ENCODE peak calls at places on chromosomes 11 and 22, in ten cellular contexts. One of them, this sample, is unnamed.

GRCh38 chr11:105720096-105720495 is 110.2 kb downstream of the GRIA4 start:
- DNase-seq in CD4-positive, alpha-beta T cell: no peak
- DNase-seq in IMR-90: no peak
- DNase-seq in naive thymus-derived CD4-positive, alpha-beta T cell: no peak
- DNase-seq in AG04450: no peak
- DNase-seq in RWPE1: no peak
- DNase-seq in right atrium auricular region: no peak
- DNase-seq in ovary: no peak
- DNase-seq in CD8-positive, alpha-beta T cell: no peak
- DNase-seq in K562: no peak
- DNase-seq in this sample: no peak

GRCh38 chr22:39683639-39684038 is 113.1 kb downstream of the CACNA1I start:
- DNase-seq in CD4-positive, alpha-beta T cell: no peak
- DNase-seq in IMR-90: no peak
- DNase-seq in naive thymus-derived CD4-positive, alpha-beta T cell: no peak
- DNase-seq in AG04450: no peak
- DNase-seq in RWPE1: no peak
- DNase-seq in right atrium auricular region: no peak
- DNase-seq in ovary: no peak
- DNase-seq in CD8-positive, alpha-beta T cell: no peak
- DNase-seq in K562: no peak
- DNase-seq in this sample: no peak

GRCh38 chr11:77654770-77655434 is 17.3 kb upstream of the CLNS1A start:
- DNase-seq in CD4-positive, alpha-beta T cell: no peak
- DNase-seq in IMR-90: peak
- DNase-seq in naive thymus-derived CD4-positive, alpha-beta T cell: no peak
- DNase-seq in AG04450: no peak
- DNase-seq in RWPE1: no peak
- DNase-seq in right atrium auricular region: no peak
- DNase-seq in ovary: no peak
- DNase-seq in CD8-positive, alpha-beta T cell: no peak
- DNase-seq in K562: no peak
- DNase-seq in this sample: no peak

GRCh38 chr22:20976291-20976877 is 5.7 kb upstream of the LZTR1 start:
- DNase-seq in CD4-positive, alpha-beta T cell: no peak
- DNase-seq in IMR-90: no peak
- DNase-seq in naive thymus-derived CD4-positive, alpha-beta T cell: no peak
- DNase-seq in AG04450: no peak
- DNase-seq in RWPE1: no peak
- DNase-seq in right atrium auricular region: no peak
- DNase-seq in ovary: no peak
- DNase-seq in CD8-positive, alpha-beta T cell: no peak
- DNase-seq in K562: no peak
- DNase-seq in this sample: no peak

GRCh38 chr22:29914991-29915390 is 32.0 kb downstream of the MTMR3 start:
- DNase-seq in CD4-positive, alpha-beta T cell: no peak
- DNase-seq in IMR-90: no peak
- DNase-seq in naive thymus-derived CD4-positive, alpha-beta T cell: no peak
- DNase-seq in AG04450: no peak
- DNase-seq in RWPE1: no peak
- DNase-seq in right atrium auricular region: no peak
- DNase-seq in ovary: no peak
- DNase-seq in CD8-positive, alpha-beta T cell: no peak
- DNase-seq in K562: no peak
- DNase-seq in this sample: no peak

GRCh38 chr11:115503083-115503885 is 931 bp downstream of the CADM1 start:
- DNase-seq in CD4-positive, alpha-beta T cell: peak
- DNase-seq in IMR-90: peak
- DNase-seq in naive thymus-derived CD4-positive, alpha-beta T cell: no peak
- DNase-seq in AG04450: no peak
- DNase-seq in RWPE1: no peak
- DNase-seq in right atrium auricular region: peak
- DNase-seq in ovary: peak
- DNase-seq in CD8-positive, alpha-beta T cell: no peak
- DNase-seq in K562: no peak
- DNase-seq in this sample: peak

GRCh38 chr11:32433249-32434115 is 1.9 kb downstream of the WT1 start:
- DNase-seq in CD4-positive, alpha-beta T cell: no peak
- DNase-seq in IMR-90: no peak
- DNase-seq in naive thymus-derived CD4-positive, alpha-beta T cell: no peak
- DNase-seq in AG04450: no peak
- DNase-seq in RWPE1: no peak
- DNase-seq in right atrium auricular region: no peak
- DNase-seq in ovary: peak
- DNase-seq in CD8-positive, alpha-beta T cell: no peak
- DNase-seq in K562: no peak
- DNase-seq in this sample: no peak

GRCh38 chr22:41589260-41589600 is 410 bp downstream of the PMM1 start:
- DNase-seq in CD4-positive, alpha-beta T cell: no peak
- DNase-seq in IMR-90: no peak
- DNase-seq in naive thymus-derived CD4-positive, alpha-beta T cell: no peak
- DNase-seq in AG04450: no peak
- DNase-seq in RWPE1: no peak
- DNase-seq in right atrium auricular region: no peak
- DNase-seq in ovary: no peak
- DNase-seq in CD8-positive, alpha-beta T cell: no peak
- DNase-seq in K562: peak
- DNase-seq in this sample: peak

GRCh38 chr11:44630511-44631210 is 65.2 kb downstream of the CD82 start:
- DNase-seq in CD4-positive, alpha-beta T cell: no peak
- DNase-seq in IMR-90: no peak
- DNase-seq in naive thymus-derived CD4-positive, alpha-beta T cell: no peak
- DNase-seq in AG04450: no peak
- DNase-seq in RWPE1: no peak
- DNase-seq in right atrium auricular region: peak
- DNase-seq in ovary: no peak
- DNase-seq in CD8-positive, alpha-beta T cell: no peak
- DNase-seq in K562: no peak
- DNase-seq in this sample: peak

GRCh38 chr11:44633641-44634040 is 68.2 kb downstream of the CD82 start:
- DNase-seq in CD4-positive, alpha-beta T cell: no peak
- DNase-seq in IMR-90: no peak
- DNase-seq in naive thymus-derived CD4-positive, alpha-beta T cell: no peak
- DNase-seq in AG04450: no peak
- DNase-seq in RWPE1: no peak
- DNase-seq in right atrium auricular region: peak
- DNase-seq in ovary: no peak
- DNase-seq in CD8-positive, alpha-beta T cell: no peak
- DNase-seq in K562: no peak
- DNase-seq in this sample: peak

GRCh38 chr11:44631831-44632230 is 66.4 kb downstream of the CD82 start:
- DNase-seq in CD4-positive, alpha-beta T cell: peak
- DNase-seq in IMR-90: no peak
- DNase-seq in naive thymus-derived CD4-positive, alpha-beta T cell: no peak
- DNase-seq in AG04450: no peak
- DNase-seq in RWPE1: no peak
- DNase-seq in right atrium auricular region: peak
- DNase-seq in ovary: no peak
- DNase-seq in CD8-positive, alpha-beta T cell: no peak
- DNase-seq in K562: no peak
- DNase-seq in this sample: no peak

GRCh38 chr11:44634401-44635281 is 69.2 kb downstream of the CD82 start:
- DNase-seq in CD4-positive, alpha-beta T cell: peak
- DNase-seq in IMR-90: peak
- DNase-seq in naive thymus-derived CD4-positive, alpha-beta T cell: no peak
- DNase-seq in AG04450: peak
- DNase-seq in RWPE1: peak
- DNase-seq in right atrium auricular region: peak
- DNase-seq in ovary: peak
- DNase-seq in CD8-positive, alpha-beta T cell: no peak
- DNase-seq in K562: peak
- DNase-seq in this sample: peak

DNA sequence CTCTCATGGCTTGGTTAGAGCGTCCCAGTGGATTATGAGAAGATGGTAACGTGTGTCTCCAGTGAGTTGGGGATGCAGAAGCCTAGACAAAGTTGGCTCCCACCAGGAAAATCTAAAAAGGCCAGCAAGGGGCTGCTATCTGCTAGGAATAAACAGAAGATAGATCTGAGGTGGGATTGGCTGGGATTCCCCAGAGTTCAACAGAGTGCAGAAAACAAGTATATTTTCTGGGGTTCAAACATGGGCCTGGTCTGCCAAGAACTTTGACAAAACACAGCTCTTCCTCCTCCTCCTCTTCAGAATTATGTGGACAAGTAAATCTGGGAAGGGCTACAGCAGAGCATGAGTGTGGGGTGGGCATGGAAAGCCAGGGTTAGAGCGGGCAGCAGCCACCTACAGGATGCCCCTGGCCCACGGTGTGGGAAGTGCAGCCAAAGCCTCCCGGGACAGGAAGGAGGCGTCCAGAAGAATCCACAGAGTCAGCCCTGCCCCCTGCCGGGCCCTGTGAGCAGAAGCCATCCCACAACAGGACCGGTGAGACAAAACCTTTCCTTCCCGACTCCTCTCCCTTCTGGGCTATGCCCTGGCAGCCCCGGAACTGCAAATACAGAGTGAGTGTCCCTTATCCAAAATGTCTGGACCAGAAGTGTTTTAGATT is 67.1 kb downstream of the CD82 start:
- DNase-seq in CD4-positive, alpha-beta T cell: peak
- DNase-seq in IMR-90: no peak
- DNase-seq in naive thymus-derived CD4-positive, alpha-beta T cell: peak
- DNase-seq in AG04450: no peak
- DNase-seq in RWPE1: no peak
- DNase-seq in right atrium auricular region: peak
- DNase-seq in ovary: peak
- DNase-seq in CD8-positive, alpha-beta T cell: no peak
- DNase-seq in K562: peak
- DNase-seq in this sample: peak
- H3K27ac ChIP-seq in CD4-positive, alpha-beta T cell: no peak
- H3K27ac ChIP-seq in IMR-90: no peak
- H3K27ac ChIP-seq in naive thymus-derived CD4-positive, alpha-beta T cell: no peak
- H3K27ac ChIP-seq in AG04450: no peak
- H3K27ac ChIP-seq in RWPE1: no peak
- H3K27ac ChIP-seq in right atrium auricular region: peak
- H3K27ac ChIP-seq in ovary: no peak
- H3K27ac ChIP-seq in CD8-positive, alpha-beta T cell: no peak
- H3K27ac ChIP-seq in K562: no peak
- H3K27ac ChIP-seq in this sample: no peak

GRCh38 chr11:128524172-128524571 is 63.2 kb downstream of the ETS1 start:
- DNase-seq in CD4-positive, alpha-beta T cell: no peak
- DNase-seq in IMR-90: no peak
- DNase-seq in naive thymus-derived CD4-positive, alpha-beta T cell: no peak
- DNase-seq in AG04450: no peak
- DNase-seq in RWPE1: no peak
- DNase-seq in right atrium auricular region: no peak
- DNase-seq in ovary: no peak
- DNase-seq in CD8-positive, alpha-beta T cell: no peak
- DNase-seq in K562: no peak
- DNase-seq in this sample: no peak

GRCh38 chr11:128527046-128527445 is 60.3 kb downstream of the ETS1 start:
- DNase-seq in CD4-positive, alpha-beta T cell: no peak
- DNase-seq in IMR-90: no peak
- DNase-seq in naive thymus-derived CD4-positive, alpha-beta T cell: no peak
- DNase-seq in AG04450: no peak
- DNase-seq in RWPE1: no peak
- DNase-seq in right atrium auricular region: no peak
- DNase-seq in ovary: no peak
- DNase-seq in CD8-positive, alpha-beta T cell: no peak
- DNase-seq in K562: no peak
- DNase-seq in this sample: no peak

GRCh38 chr11:128523616-128524015 is 63.7 kb downstream of the ETS1 start:
- DNase-seq in CD4-positive, alpha-beta T cell: no peak
- DNase-seq in IMR-90: peak
- DNase-seq in naive thymus-derived CD4-positive, alpha-beta T cell: no peak
- DNase-seq in AG04450: no peak
- DNase-seq in RWPE1: no peak
- DNase-seq in right atrium auricular region: no peak
- DNase-seq in ovary: no peak
- DNase-seq in CD8-positive, alpha-beta T cell: no peak
- DNase-seq in K562: no peak
- DNase-seq in this sample: no peak

GRCh38 chr11:128522943-128523518 is 64.3 kb downstream of the ETS1 start:
- DNase-seq in CD4-positive, alpha-beta T cell: no peak
- DNase-seq in IMR-90: no peak
- DNase-seq in naive thymus-derived CD4-positive, alpha-beta T cell: no peak
- DNase-seq in AG04450: no peak
- DNase-seq in RWPE1: no peak
- DNase-seq in right atrium auricular region: no peak
- DNase-seq in ovary: no peak
- DNase-seq in CD8-positive, alpha-beta T cell: no peak
- DNase-seq in K562: no peak
- DNase-seq in this sample: no peak

DNA sequence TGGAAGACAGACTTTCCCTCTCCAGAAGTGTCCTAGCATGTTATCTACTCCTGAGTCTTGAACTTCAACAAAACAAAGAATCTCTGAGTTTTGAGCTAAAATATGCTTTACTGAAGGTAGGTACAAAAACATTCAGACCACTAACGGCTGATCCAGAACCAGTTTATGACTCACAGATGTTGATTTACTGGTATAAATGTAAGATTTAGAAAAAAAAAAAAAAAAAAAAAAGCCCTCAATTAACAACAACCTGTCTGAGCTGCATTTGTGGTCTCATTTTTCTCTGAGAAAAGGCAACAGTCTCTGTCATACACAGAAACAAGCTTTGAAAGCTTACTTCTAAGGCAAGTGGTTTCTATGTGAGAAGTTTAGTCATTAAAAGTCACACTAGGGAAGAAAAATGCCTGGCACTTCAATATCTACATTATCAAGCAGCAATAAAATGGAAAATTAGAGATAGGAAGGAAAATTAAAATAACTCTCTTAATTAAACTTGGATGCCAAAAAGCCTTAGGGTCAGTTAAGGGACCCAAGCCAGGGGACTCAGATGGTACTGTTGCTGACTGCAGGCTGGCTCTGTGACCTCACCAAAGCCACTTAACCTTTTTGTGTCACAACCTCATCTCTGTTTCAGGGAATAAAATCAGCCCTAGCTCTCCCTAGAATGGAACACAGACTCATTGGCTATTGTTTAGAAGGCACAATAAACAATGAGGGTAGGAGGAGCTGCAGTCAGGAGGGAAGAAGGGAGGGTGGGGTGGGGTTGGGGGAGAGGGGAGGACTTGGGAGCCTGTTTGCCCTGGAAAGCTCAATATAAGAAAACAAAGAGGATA is 61.7 kb downstream of the ETS1 start:
- DNase-seq in CD4-positive, alpha-beta T cell: no peak
- DNase-seq in IMR-90: peak
- DNase-seq in naive thymus-derived CD4-positive, alpha-beta T cell: peak
- DNase-seq in AG04450: no peak
- DNase-seq in RWPE1: no peak
- DNase-seq in right atrium auricular region: no peak
- DNase-seq in ovary: no peak
- DNase-seq in CD8-positive, alpha-beta T cell: no peak
- DNase-seq in K562: no peak
- DNase-seq in this sample: no peak
- H3K27ac ChIP-seq in CD4-positive, alpha-beta T cell: peak
- H3K27ac ChIP-seq in IMR-90: peak
- H3K27ac ChIP-seq in naive thymus-derived CD4-positive, alpha-beta T cell: peak
- H3K27ac ChIP-seq in AG04450: no peak
- H3K27ac ChIP-seq in RWPE1: no peak
- H3K27ac ChIP-seq in right atrium auricular region: peak
- H3K27ac ChIP-seq in ovary: no peak
- H3K27ac ChIP-seq in CD8-positive, alpha-beta T cell: peak
- H3K27ac ChIP-seq in K562: no peak
- H3K27ac ChIP-seq in this sample: no peak

DNA sequence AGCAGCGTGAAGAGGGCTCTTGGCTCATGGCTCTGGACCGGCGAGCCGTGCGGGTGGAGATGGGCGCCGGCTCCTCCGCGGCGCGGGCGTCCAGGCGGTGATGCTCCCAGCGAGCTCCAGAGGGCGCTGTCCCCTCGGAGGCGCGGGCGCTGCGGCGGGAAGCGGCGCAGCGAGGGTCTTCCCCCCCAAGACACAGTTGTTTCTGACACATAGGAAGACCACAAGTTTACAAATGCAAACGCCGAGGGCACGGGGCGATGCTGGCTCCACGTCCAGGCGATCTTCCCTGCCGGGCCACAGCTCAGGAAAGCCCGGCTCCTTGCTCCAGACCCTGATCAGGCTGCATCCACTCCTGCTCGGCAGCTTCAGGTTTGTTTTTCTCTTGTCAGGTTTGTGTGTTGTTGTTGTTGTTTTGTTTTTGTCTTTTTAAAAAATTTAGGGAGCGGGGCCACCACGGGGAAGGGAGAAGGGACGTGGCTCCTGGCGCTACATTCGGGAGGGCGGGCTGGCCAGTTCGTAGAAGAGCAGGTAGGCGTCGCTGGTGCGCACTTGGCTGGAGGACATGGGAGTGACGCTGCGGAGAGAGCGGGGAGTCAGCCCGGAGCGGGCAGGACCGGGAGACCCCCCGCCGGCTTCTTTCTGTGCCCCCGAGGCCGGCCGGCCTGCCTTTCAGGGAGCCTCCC is 10.0 kb upstream of the MFRP start:
- DNase-seq in CD4-positive, alpha-beta T cell: peak
- DNase-seq in IMR-90: peak
- DNase-seq in naive thymus-derived CD4-positive, alpha-beta T cell: peak
- DNase-seq in AG04450: no peak
- DNase-seq in RWPE1: no peak
- DNase-seq in right atrium auricular region: peak
- DNase-seq in ovary: peak
- DNase-seq in CD8-positive, alpha-beta T cell: peak
- DNase-seq in K562: peak
- DNase-seq in this sample: peak
- H3K27ac ChIP-seq in CD4-positive, alpha-beta T cell: no peak
- H3K27ac ChIP-seq in IMR-90: no peak
- H3K27ac ChIP-seq in naive thymus-derived CD4-positive, alpha-beta T cell: peak
- H3K27ac ChIP-seq in AG04450: no peak
- H3K27ac ChIP-seq in RWPE1: peak
- H3K27ac ChIP-seq in right atrium auricular region: peak
- H3K27ac ChIP-seq in ovary: peak
- H3K27ac ChIP-seq in CD8-positive, alpha-beta T cell: no peak
- H3K27ac ChIP-seq in K562: peak
- H3K27ac ChIP-seq in this sample: peak

DNA sequence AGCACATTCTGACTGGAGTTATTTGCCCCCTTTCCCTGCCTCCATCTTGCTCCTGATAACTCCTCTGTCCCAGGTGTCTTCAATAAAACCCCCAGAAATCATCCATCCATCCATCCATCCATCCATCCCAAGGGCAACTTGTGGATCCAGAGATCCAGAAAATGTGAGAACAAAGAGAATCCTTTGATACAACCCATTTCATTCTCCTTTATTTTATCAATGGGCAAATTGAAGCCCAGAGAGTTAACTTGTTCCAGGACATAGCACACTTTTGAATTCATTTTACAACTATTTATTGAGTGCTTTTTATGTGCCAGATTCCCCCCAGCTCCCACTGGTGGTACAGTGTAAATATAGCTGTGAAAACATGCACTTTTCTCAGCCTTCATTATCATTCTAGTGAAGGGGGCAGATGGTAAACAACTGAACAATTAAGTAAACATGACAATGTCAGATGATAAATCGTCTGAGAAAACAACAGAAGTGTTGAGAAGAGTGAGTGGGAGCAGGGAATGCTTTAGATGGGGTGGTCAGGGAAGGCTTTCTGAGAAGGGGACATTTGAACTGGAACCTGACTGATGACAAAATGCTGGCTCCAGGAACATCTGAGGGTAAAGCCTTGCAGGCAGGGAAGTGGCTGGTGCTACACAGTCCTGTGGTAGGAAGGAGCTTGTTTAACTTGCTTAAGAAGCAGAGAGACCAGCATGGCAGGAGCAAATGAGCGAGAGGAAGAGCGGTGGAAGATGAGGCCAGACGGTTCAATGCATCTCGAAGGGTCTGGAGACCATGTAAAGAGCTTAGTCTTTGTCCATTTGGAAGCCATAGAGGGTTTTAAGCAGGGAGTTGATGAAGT is 80.0 kb upstream of the TIMP3 start:
- DNase-seq in CD4-positive, alpha-beta T cell: no peak
- DNase-seq in IMR-90: no peak
- DNase-seq in naive thymus-derived CD4-positive, alpha-beta T cell: no peak
- DNase-seq in AG04450: no peak
- DNase-seq in RWPE1: no peak
- DNase-seq in right atrium auricular region: no peak
- DNase-seq in ovary: no peak
- DNase-seq in CD8-positive, alpha-beta T cell: no peak
- DNase-seq in K562: no peak
- DNase-seq in this sample: no peak
- H3K27ac ChIP-seq in CD4-positive, alpha-beta T cell: no peak
- H3K27ac ChIP-seq in IMR-90: no peak
- H3K27ac ChIP-seq in naive thymus-derived CD4-positive, alpha-beta T cell: no peak
- H3K27ac ChIP-seq in AG04450: no peak
- H3K27ac ChIP-seq in RWPE1: peak
- H3K27ac ChIP-seq in right atrium auricular region: no peak
- H3K27ac ChIP-seq in ovary: no peak
- H3K27ac ChIP-seq in CD8-positive, alpha-beta T cell: no peak
- H3K27ac ChIP-seq in K562: no peak
- H3K27ac ChIP-seq in this sample: peak

This sample was measured in hepatocyte.